ENCODE peak calls at places on chromosomes 6 and 20, in five cellular contexts. H is AG04450, J is nephron progenitor cell, P is heart left ventricle, G is fibroblast of the aortic adventitia. E is an unnamed sample.

GRCh38 chr20:9359561-9360308 is 154.7 kb upstream of the LAMP5 start:
- DNase-seq in H (no peak), J (peak; percentile 36), P (peak; percentile 48), G (peak; percentile 79), E (no peak)

GRCh38 chr6:77456531-77457248 is 6.6 kb downstream of the HTR1B start:
- DNase-seq in H (peak; percentile 99), J (no peak), P (no peak), G (peak; percentile 95), E (no peak)

GRCh38 chr20:5410450-5410849 is 93.7 kb upstream of the PROKR2 start:
- DNase-seq in H (no peak), J (no peak), P (no peak), G (no peak), E (no peak)

GRCh38 chr20:34604980-34605788 is 46.7 kb downstream of the MAP1LC3A start:
- DNase-seq in H (peak; percentile 50), J (no peak), P (no peak), G (peak; percentile 27), E (no peak)

GRCh38 chr20:32132911-32133549 is 23.5 kb downstream of the TM9SF4 start:
- DNase-seq in H (no peak), J (no peak), P (no peak), G (no peak), E (no peak)

GRCh38 chr6:126066068-126067048 is 80.0 kb downstream of the TRMT11 start:
- DNase-seq in H (no peak), J (no peak), P (no peak), G (peak; percentile 23), E (no peak)

GRCh38 chr6:139855741-139856206 is 481.3 kb upstream of the CITED2 start:
- DNase-seq in H (peak; percentile 30), J (no peak), P (no peak), G (no peak), E (no peak)

GRCh38 chr20:55390791-55391190 is 614.5 kb downstream of the CBLN4 start:
- DNase-seq in H (no peak), J (no peak), P (no peak), G (no peak), E (no peak)

GRCh38 chr6:5302995-5303622 is 41.8 kb downstream of the FARS2 start:
- DNase-seq in H (no peak), J (peak; percentile 29), P (peak; percentile 68), G (no peak), E (peak; percentile 24)

GRCh38 chr6:124799638-124800037 is 162.6 kb upstream of the RNF217 start:
- DNase-seq in H (no peak), J (no peak), P (no peak), G (no peak), E (no peak)

GRCh38 chr6:117907600-117908245 is 659 bp downstream of the SLC35F1 start:
- DNase-seq in H (no peak), J (peak; percentile 68), P (peak; percentile 54), G (no peak), E (no peak)

GRCh38 chr6:35491558-35492541 is 5.0 kb downstream of the TEAD3 start:
- DNase-seq in H (no peak), J (no peak), P (no peak), G (no peak), E (peak; percentile 18)

GRCh38 chr20:44471481-44471882 is 4.2 kb upstream of the TTPAL start:
- DNase-seq in H (no peak), J (no peak), P (no peak), G (peak; percentile 66), E (no peak)

GRCh38 chr6:124960757-124961467 is 1.3 kb upstream of the RNF217 start:
- DNase-seq in H (no peak), J (no peak), P (no peak), G (peak; percentile 37), E (no peak)

GRCh38 chr6:165871571-165871970 is 208.5 kb upstream of the PDE10A start:
- DNase-seq in H (no peak), J (no peak), P (no peak), G (no peak), E (no peak)

GRCh38 chr20:10708342-10709185 is 34.8 kb upstream of the JAG1 start:
- DNase-seq in H (peak; percentile 55), J (no peak), P (no peak), G (peak; percentile 92), E (no peak)

GRCh38 chr20:31644701-31645100 is 7.0 kb downstream of the COX4I2 start:
- DNase-seq in H (no peak), J (no peak), P (no peak), G (no peak), E (no peak)

GRCh38 chr6:112235956-112236355 is 18.4 kb downstream of the LAMA4 start:
- DNase-seq in H (no peak), J (no peak), P (no peak), G (peak; percentile 78), E (no peak)

GRCh38 chr20:49938173-49939163 is 2.3 kb downstream of the RNF114 start:
- DNase-seq in H (peak; percentile 65), J (peak; percentile 14), P (no peak), G (peak; percentile 80), E (peak; percentile 69)

GRCh38 chr6:14489445-14489844 is 371.9 kb downstream of the CD83 start:
- DNase-seq in H (no peak), J (no peak), P (no peak), G (no peak), E (no peak)

GRCh38 chr6:114115659-114116058 is 144.7 kb upstream of the HDAC2 start:
- DNase-seq in H (no peak), J (no peak), P (no peak), G (no peak), E (no peak)

GRCh38 chr20:53513168-53513488 is 80.5 kb downstream of the ZNF217 start:
- DNase-seq in H (no peak), J (no peak), P (no peak), G (no peak), E (no peak)

GRCh38 chr20:6533321-6533720 is 234.2 kb upstream of the BMP2 start:
- DNase-seq in H (peak; percentile 72), J (no peak), P (no peak), G (peak; percentile 1), E (no peak)

GRCh38 chr6:10659697-10660348 is 34.6 kb downstream of the C6orf52 start:
- DNase-seq in H (no peak), J (peak; percentile 44), P (peak; percentile 60), G (no peak), E (peak; percentile 16)

GRCh38 chr6:26017567-26017966 is 55.0 kb downstream of the TRIM38 start:
- DNase-seq in H (peak; percentile 78), J (peak; percentile 54), P (peak; percentile 76), G (peak; percentile 80), E (peak; percentile 67)

GRCh38 chr6:149230729-149231434 is 86.6 kb upstream of the TAB2 start:
- DNase-seq in H (no peak), J (no peak), P (no peak), G (no peak), E (no peak)

GRCh38 chr6:163415176-163415619 is 680 bp downstream of the QKI start:
- DNase-seq in H (no peak), J (no peak), P (peak; percentile 68), G (no peak), E (no peak)

GRCh38 chr6:108876929-108877775 is 28.9 kb downstream of the ARMC2 start:
- DNase-seq in H (no peak), J (no peak), P (peak; percentile 72), G (peak; percentile 90), E (peak; percentile 68)

GRCh38 chr20:3165473-3166337 is 6.0 kb upstream of the FASTKD5 start:
- DNase-seq in H (no peak), J (no peak), P (peak; percentile 84), G (no peak), E (peak; percentile 72)

GRCh38 chr6:10414766-10415592 is at the start of gene TFAP2A:
- DNase-seq in H (no peak), J (peak; percentile 28), P (no peak), G (peak; percentile 73), E (no peak)

GRCh38 chr6:72464246-72464645 is 157.6 kb upstream of the KCNQ5 start:
- DNase-seq in H (no peak), J (no peak), P (no peak), G (no peak), E (no peak)

GRCh38 chr20:24752612-24753011 is 196.5 kb upstream of the CST7 start:
- DNase-seq in H (no peak), J (no peak), P (no peak), G (no peak), E (no peak)

GRCh38 chr20:34049389-34049788 is 55.7 kb downstream of the RALY start:
- DNase-seq in H (no peak), J (no peak), P (no peak), G (no peak), E (no peak)

GRCh38 chr6:47288245-47289090 is 21.2 kb downstream of the TNFRSF21 start:
- DNase-seq in H (no peak), J (peak; percentile 22), P (no peak), G (no peak), E (no peak)

GRCh38 chr20:1855113-1855512 is 40.1 kb upstream of the SIRPA start:
- DNase-seq in H (no peak), J (no peak), P (no peak), G (no peak), E (no peak)
- TF ChIP-seq CTCF in H (no peak), J (no peak), P (no peak), G (no peak), E (no peak)

GRCh38 chr6:105771313-105771970 is 314.7 kb upstream of the PRDM1 start:
- DNase-seq in H (no peak), J (no peak), P (no peak), G (peak; percentile 20), E (no peak)
- TF ChIP-seq CTCF in H (no peak), J (no peak), P (no peak), G (no peak), E (no peak)

GRCh38 chr6:136787726-136788068 is 4.6 kb downstream of the MAP3K5 start:
- DNase-seq in H (no peak), J (no peak), P (no peak), G (no peak), E (no peak)
- TF ChIP-seq CTCF in H (no peak), J (no peak), P (no peak), G (no peak), E (no peak)

GRCh38 chr6:169665289-169665688 is 36.5 kb downstream of the WDR27 start:
- DNase-seq in H (no peak), J (no peak), P (no peak), G (no peak), E (no peak)
- TF ChIP-seq CTCF in H (no peak), J (no peak), P (no peak), G (no peak), E (no peak)

GRCh38 chr20:12660918-12661317 is 347.9 kb upstream of the SPTLC3 start:
- DNase-seq in H (no peak), J (peak; percentile 20), P (no peak), G (no peak), E (no peak)
- TF ChIP-seq CTCF in H (no peak), J (peak; percentile 37), P (no peak), G (no peak), E (no peak)

DNA sequence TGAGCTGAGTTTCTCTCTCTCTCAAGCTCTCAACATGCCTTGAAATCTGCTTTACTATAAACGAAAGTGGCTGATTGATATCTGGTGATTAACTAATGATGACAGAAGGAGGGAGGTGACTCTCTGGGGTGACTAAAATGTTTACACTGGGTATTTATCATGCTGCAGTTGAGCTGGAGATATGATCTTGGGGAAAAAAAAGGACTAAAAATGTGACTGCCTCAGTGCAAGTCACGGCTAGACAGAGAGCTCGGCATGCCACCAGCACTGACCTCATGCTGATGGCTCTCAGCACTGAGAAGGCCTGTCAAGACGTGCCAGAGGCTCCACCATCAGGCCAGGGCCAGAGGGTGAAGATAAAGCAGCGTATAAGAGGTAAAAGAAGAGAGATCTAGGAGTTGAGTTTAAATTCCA is 103.1 kb upstream of the SPACA1 start:
- DNase-seq in H (no peak), J (peak; percentile 26), P (peak; percentile 77), G (peak; percentile 66), E (peak; percentile 77)
- TF ChIP-seq CTCF in H (no peak), J (no peak), P (peak; percentile 49), G (peak; percentile 29), E (peak; percentile 43)

E was measured in left ventricle myocardium inferior.